ENCODE peak calls at places on chromosomes 12 and 14, in four cellular contexts. N is tibial nerve, L is heart left ventricle, F is spleen. Q is an unnamed sample.

GRCh38 chr14:97692084-97692483 is 894.9 kb downstream of the VRK1 start:
- DNase-seq in L (no peak), N (no peak), F (no peak), Q (no peak)

GRCh38 chr12:31000751-31001150 is 72.9 kb upstream of the DDX11 start:
- DNase-seq in L (no peak), F (peak; percentile 27), N (no peak), Q (no peak)

GRCh38 chr14:59148334-59148900 is 40.0 kb upstream of the DAAM1 start:
- DNase-seq in N (no peak), F (no peak), L (no peak), Q (no peak)

GRCh38 chr12:54688309-54689033 is 40.3 kb upstream of the DCD start:
- DNase-seq in L (no peak), F (no peak), N (no peak), Q (no peak)

GRCh38 chr12:113903381-113903863 is 62.7 kb downstream of the RBM19 start:
- DNase-seq in N (no peak), L (no peak), F (no peak), Q (no peak)

GRCh38 chr14:71290960-71291466 is 383.8 kb downstream of the PCNX1 start:
- DNase-seq in N (no peak), L (no peak), F (no peak), Q (no peak)

GRCh38 chr14:96202441-96203094 is 2.1 kb upstream of the BDKRB2 start:
- DNase-seq in N (no peak), L (no peak), F (peak; percentile 31), Q (no peak)

GRCh38 chr12:103799504-103800251 is 41.4 kb downstream of the NT5DC3 start:
- DNase-seq in L (no peak), F (no peak), N (no peak), Q (no peak)

GRCh38 chr14:97785495-97785894 is 988.3 kb downstream of the VRK1 start:
- DNase-seq in L (no peak), N (no peak), F (no peak), Q (no peak)

GRCh38 chr12:108454539-108455139 is 60.4 kb upstream of the FICD start:
- DNase-seq in L (no peak), F (no peak), N (no peak), Q (no peak)

GRCh38 chr12:109714141-109714912 is 702 bp downstream of the FAM222A start:
- DNase-seq in L (peak; percentile 80), N (peak; percentile 31), F (peak; percentile 93), Q (peak; percentile 56)

GRCh38 chr14:47606601-47607000 is 68.8 kb downstream of the MDGA2 start:
- DNase-seq in N (no peak), L (no peak), F (no peak), Q (no peak)

GRCh38 chr12:117603316-117604113 is 242.1 kb upstream of the NOS1 start:
- DNase-seq in L (no peak), N (no peak), F (no peak), Q (no peak)

GRCh38 chr12:123427036-123427769 is 9.3 kb downstream of the RILPL2 start:
- DNase-seq in N (no peak), F (peak; percentile 92), L (no peak), Q (no peak)
- TF ChIP-seq POLR2A in N (no peak), F (no peak), L (no peak), Q (no peak)

GRCh38 chr12:56766535-56766934 is 3.4 kb downstream of the HSD17B6 start:
- DNase-seq in N (no peak), L (no peak), F (no peak), Q (no peak)

GRCh38 chr12:56759270-56759908 is 3.7 kb upstream of the HSD17B6 start:
- DNase-seq in N (no peak), F (no peak), L (no peak), Q (no peak)

GRCh38 chr12:56760460-56760859 is 2.7 kb upstream of the HSD17B6 start:
- DNase-seq in F (no peak), L (no peak), N (no peak), Q (no peak)

GRCh38 chr12:56768424-56768823 is 5.3 kb downstream of the HSD17B6 start:
- DNase-seq in F (no peak), L (no peak), N (no peak), Q (no peak)

DNA sequence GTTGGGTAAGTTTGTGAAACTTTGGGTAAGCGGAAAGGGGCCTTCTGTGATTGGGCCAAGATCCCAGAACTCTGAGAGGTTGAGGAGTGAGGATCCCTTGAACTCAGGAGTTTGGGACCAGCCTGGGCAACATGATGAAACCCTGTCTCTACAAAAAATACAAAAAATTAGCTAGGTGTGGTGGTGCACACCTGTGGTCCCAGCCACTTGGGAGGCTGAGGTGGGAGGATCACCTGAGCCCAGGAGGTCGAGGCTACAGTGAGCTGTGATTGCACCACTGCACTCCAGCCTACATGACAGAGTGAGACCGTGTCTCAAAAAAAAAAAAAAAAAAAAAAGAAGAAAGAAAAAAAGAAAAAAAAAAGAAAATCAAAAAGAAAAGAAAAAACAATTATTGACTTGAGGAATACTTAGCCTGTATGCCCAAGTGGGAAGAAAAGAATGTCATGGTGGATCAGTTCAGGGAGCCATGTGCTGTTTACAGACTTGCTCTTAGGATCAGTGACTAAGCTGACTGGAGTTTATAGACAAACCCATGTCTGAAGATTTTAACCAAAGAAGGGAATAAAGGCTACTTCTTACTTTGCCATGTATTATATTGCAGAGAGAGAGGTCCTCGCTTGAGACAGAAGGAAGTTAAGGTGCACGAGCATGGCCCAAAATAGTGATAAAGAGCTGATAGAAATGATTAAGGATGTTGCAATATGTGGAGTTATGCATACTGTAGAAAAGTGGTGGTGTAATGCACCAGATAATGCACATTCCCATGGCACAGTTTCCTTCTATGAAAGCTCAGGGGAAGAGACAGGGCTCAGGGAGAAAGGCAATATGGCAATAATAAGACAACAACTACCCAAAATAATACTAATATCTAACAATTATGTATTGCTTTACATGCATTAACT is 881 bp downstream of the HSD17B6 start:
- DNase-seq in L (no peak), N (no peak), F (no peak), Q (no peak)
- H3K27ac ChIP-seq in L (no peak overlapping the region), N (no peak overlapping the region), F (no peak overlapping the region), Q (peak overlapping the region; percentile 36)

GRCh38 chr12:6956332-6956727 is 5.2 kb downstream of the PTPN6 start:
- DNase-seq in F (peak; percentile 88), L (no peak), N (no peak), Q (no peak)
- TF ChIP-seq POLR2A in F (no peak), L (no peak), N (no peak), Q (no peak)

GRCh38 chr12:56877195-56878009 is 56.8 kb downstream of the SDR9C7 start:
- DNase-seq in L (no peak), F (no peak), N (no peak), Q (no peak)
- H3K27ac ChIP-seq in L (no peak overlapping the region), F (peak overlapping the region; percentile 39), N (no peak overlapping the region), Q (no peak overlapping the region)

DNA sequence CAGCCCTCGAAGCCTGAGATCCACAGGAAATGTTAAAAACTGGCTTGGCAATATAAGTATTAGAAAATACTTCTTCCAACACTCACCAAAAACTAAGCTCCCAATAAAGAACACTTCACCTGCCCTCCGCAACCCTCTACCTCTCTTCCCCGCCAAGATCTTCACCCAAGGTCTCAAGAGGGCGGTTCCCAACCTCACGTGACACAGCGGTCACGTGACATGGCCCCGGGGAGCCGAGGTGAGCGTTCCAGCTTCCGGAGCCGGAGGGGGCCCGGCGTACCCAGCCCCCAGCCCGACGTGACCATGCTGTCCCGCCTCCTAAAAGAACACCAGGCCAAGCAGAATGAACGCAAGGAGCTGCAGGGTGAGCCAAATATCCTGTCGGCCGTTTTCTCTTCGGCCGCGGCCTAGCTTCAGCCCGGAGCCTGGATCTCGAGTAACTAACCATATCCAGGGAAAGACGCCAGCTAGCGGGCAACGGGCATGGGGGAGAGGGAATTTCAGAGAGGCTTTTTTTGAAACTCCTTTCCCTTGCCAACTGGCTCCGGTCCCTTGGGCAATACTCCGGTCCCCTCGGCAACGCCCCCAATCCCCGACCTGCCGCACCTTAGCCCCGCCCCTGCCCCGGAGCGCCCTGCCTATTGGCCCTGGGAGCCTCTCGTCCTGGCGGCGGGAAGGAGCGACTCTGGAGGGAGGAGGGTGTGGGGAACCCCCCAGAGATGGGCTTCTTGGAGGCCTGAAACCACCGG is at the start of gene BLOC1S1:
- DNase-seq in F (peak; percentile 98), L (peak; percentile 94), N (peak; percentile 92), Q (peak; percentile 97)
- TF ChIP-seq POLR2A in F (no peak), L (no peak), N (peak; percentile 44), Q (peak; percentile 46)

DNA sequence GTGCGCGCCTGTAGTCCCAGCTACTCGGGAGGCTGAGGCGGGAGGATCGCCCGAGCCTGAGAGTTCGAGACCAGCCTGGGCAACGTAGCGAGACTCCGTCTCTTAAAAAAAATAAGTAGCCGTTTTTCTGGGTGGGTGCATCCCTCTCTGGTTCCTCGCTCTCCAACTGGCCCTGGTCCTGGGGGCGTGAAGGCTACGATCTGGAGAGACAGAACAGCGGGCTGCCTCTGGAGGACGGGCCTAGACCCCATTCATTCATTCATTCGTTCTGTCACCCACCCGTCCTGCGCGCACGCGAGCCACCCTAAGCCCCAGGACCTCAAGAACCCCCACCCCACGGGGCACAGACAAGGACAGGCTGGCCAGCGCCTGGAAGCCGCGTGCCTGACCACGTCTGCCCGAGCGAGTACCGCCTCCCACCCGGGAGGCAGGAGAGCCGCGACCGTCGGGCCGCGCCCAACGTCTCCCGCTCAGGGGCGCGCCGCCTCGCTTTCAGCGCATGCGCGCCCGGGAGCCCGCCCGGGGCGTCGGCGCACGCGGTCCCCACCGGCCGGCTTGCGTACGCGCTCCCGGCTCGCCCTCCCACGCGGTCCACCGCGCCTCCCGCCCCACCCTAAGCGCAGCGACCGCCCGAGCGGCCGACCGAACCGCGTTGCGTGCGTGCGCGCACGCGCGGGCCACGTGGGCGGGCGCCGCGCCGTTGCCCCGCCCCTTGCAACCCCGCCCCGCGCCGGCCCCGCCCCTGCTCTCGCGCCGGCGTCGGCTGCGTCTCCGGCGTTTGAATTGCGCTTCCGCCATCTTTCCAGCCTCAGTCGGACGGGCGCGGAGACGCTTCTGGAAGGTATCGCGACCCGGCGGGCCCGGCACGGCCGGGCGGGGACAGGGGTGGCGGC is at the start of gene RAN:
- DNase-seq in L (peak; percentile 94), F (peak; percentile 98), N (peak; percentile 60), Q (peak; percentile 99)
- H3K27ac ChIP-seq in L (peak within 1 kb of the TSS; percentile 85), F (peak within 1 kb of the TSS; percentile 87), N (peak within 1 kb of the TSS; percentile 94), Q (peak within 1 kb of the TSS; percentile 85)

GRCh38 chr12:121939992-121940766 is 21.8 kb downstream of the CFAP251 start:
- DNase-seq in N (no peak), F (no peak), L (no peak), Q (no peak)

GRCh38 chr12:121943926-121944325 is 25.5 kb downstream of the CFAP251 start:
- DNase-seq in F (no peak), L (no peak), N (no peak), Q (no peak)

GRCh38 chr12:121939190-121939589 is 20.8 kb downstream of the CFAP251 start:
- DNase-seq in F (no peak), L (no peak), N (no peak), Q (no peak)

GRCh38 chr12:121946313-121947025 is 28.1 kb downstream of the CFAP251 start:
- DNase-seq in L (no peak), N (no peak), F (no peak), Q (no peak)

DNA sequence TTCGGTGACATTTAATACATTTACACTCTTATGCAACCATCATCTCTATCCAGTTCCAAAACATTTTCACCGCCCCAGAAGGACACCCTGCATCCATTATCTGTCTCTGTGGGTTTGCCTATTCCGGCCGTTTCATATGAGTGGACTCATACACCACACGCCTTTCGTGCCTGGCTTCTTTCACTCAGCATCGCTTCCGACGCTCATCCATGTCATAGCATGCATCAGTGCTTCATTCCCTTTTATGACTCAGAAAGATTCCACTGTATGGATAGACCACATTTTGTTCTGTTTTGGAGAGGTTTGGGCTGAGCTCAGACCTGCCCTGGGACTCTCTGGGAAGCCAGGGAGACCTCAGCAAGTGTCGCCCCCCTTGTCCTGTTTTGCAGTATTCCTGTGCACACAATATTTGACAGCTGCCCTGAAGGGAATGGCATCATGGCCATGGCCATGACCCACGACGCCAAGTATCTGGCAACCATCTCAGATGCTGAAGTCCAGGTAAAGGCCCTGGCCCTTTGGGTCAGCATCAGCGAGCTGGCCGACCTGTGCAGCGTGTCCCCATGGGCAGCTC is 23.8 kb downstream of the CFAP251 start:
- DNase-seq in F (no peak), N (no peak), L (no peak), Q (no peak)
- TF ChIP-seq POLR2A in F (no peak), N (no peak), L (no peak), Q (no peak)